ENCODE peak calls at places on chromosomes 4 and X, in seven cellular contexts. N is nephron progenitor cell; F is stimulated activated CD4-positive, alpha-beta T cell treated with anti-CD3 and anti-CD28 coated beads, Interleukin-2, amount 100 ng/mL, for 4 hours; Y is GM13977; G is activated CD4-positive, alpha-beta T cell treated with anti-CD3 and anti-CD28 coated beads for 1 hour; S is GM10248; A is amniotic epithelial cell. Z is an unnamed sample.

GRCh38 chr4:179843370-179843769 is 2399.8 kb upstream of the TENM3 start:
- DNase-seq in N (no peak), F (no peak), Y (no peak), G (no peak), S (no peak), A (no peak), Z (no peak)

GRCh38 chr4:122552898-122553297 is 68.0 kb downstream of the IL21 start:
- DNase-seq in N (no peak), F (peak), Y (no peak), G (no peak), S (no peak), A (no peak), Z (no peak)

GRCh38 chr4:89661490-89661889 is 175.5 kb downstream of the SNCA start:
- DNase-seq in N (no peak), F (no peak), Y (no peak), G (no peak), S (no peak), A (peak), Z (no peak)

GRCh38 chr4:3369781-3370660 is 71.7 kb upstream of the HGFAC start:
- DNase-seq in N (no peak), F (no peak), Y (no peak), G (no peak), S (peak), A (peak), Z (peak)

GRCh38 chr4:108398326-108398725 is 222.1 kb upstream of the RPL34 start:
- DNase-seq in N (no peak), F (no peak), Y (no peak), G (no peak), S (no peak), A (no peak), Z (no peak)

GRCh38 chrX:10568428-10568827 is 52.0 kb downstream of the MID1 start:
- DNase-seq in N (no peak), F (no peak), Y (no peak), G (no peak), S (no peak), A (no peak), Z (no peak)

GRCh38 chrX:102339312-102340298 is 92.6 kb downstream of the NXF2 start:
- DNase-seq in N (no peak), F (no peak), Y (no peak), G (no peak), S (no peak), A (no peak), Z (peak)

GRCh38 chr4:23324291-23324690 is 565.6 kb downstream of the PPARGC1A start:
- DNase-seq in N (no peak), F (no peak), Y (no peak), G (no peak), S (no peak), A (peak), Z (no peak)

GRCh38 chrX:24990585-24990984 is 25.2 kb downstream of the ARX start:
- DNase-seq in N (no peak), F (no peak), Y (no peak), G (no peak), S (no peak), A (no peak), Z (no peak)

GRCh38 chr4:72505314-72505744 is 63.7 kb downstream of the ADAMTS3 start:
- DNase-seq in N (peak), F (no peak), Y (peak), G (no peak), S (peak), A (peak), Z (peak)

GRCh38 chrX:31499120-31499519 is 427.3 kb upstream of the FTHL17 start:
- DNase-seq in N (no peak), F (no peak), Y (no peak), G (no peak), S (no peak), A (peak), Z (no peak)

GRCh38 chr4:140012688-140013087 is 141.3 kb downstream of the MAML3 start:
- DNase-seq in N (peak), F (peak), Y (peak), G (peak), S (no peak), A (peak), Z (peak)

GRCh38 chr4:163164110-163164509 is 2.6 kb downstream of the NAF1 start:
- DNase-seq in N (no peak), F (no peak), Y (no peak), G (no peak), S (no peak), A (no peak), Z (no peak)

GRCh38 chr4:140789752-140790151 is 33.6 kb upstream of the TBC1D9 start:
- DNase-seq in N (no peak), F (no peak), Y (peak), G (no peak), S (peak), A (no peak), Z (no peak)

GRCh38 chrX:16250296-16250695 is 83.0 kb downstream of the MAGEB17 start:
- DNase-seq in N (no peak), F (no peak), Y (no peak), G (no peak), S (no peak), A (no peak), Z (no peak)

GRCh38 chrX:14964500-14964899 is 91.3 kb downstream of the MOSPD2 start:
- DNase-seq in N (no peak), F (no peak), Y (no peak), G (no peak), S (no peak), A (peak), Z (no peak)

GRCh38 chrX:139881130-139881529 is 51.7 kb downstream of the ATP11C start:
- DNase-seq in N (no peak), F (no peak), Y (no peak), G (no peak), S (no peak), A (peak), Z (no peak)

GRCh38 chrX:17606211-17606610 is 131.1 kb upstream of the SCML1 start:
- DNase-seq in N (no peak), F (no peak), Y (no peak), G (no peak), S (no peak), A (no peak), Z (no peak)

GRCh38 chr4:3452376-3452775 is 10.6 kb downstream of the HGFAC start:
- DNase-seq in N (no peak), F (no peak), Y (no peak), G (no peak), S (no peak), A (no peak), Z (no peak)

GRCh38 chr4:10203851-10204250 is 87.3 kb upstream of the WDR1 start:
- DNase-seq in N (no peak), F (no peak), Y (no peak), G (no peak), S (no peak), A (no peak), Z (no peak)

GRCh38 chr4:17490575-17491059 is 21.3 kb downstream of the QDPR start:
- DNase-seq in N (no peak), F (no peak), Y (no peak), G (no peak), S (no peak), A (no peak), Z (no peak)

GRCh38 chr4:166174717-166175510 is 301.9 kb downstream of the TLL1 start:
- DNase-seq in N (no peak), F (no peak), Y (no peak), G (no peak), S (no peak), A (peak), Z (no peak)

GRCh38 chr4:121181493-121181892 is 17.4 kb upstream of the TNIP3 start:
- DNase-seq in N (no peak), F (no peak), Y (no peak), G (no peak), S (no peak), A (no peak), Z (no peak)

GRCh38 chr4:75180790-75181776 is 248.2 kb downstream of the PARM1 start:
- DNase-seq in N (no peak), F (no peak), Y (no peak), G (no peak), S (peak), A (no peak), Z (peak)

GRCh38 chr4:146488495-146489174 is 33.1 kb downstream of the SLC10A7 start:
- DNase-seq in N (no peak), F (no peak), Y (no peak), G (no peak), S (no peak), A (peak), Z (peak)

GRCh38 chr4:113773756-113774155 is 12.2 kb upstream of the CAMK2D start:
- DNase-seq in N (no peak), F (no peak), Y (no peak), G (no peak), S (no peak), A (no peak), Z (no peak)

GRCh38 chrX:151359341-151359740 is 37.7 kb upstream of the VMA21 start:
- DNase-seq in N (no peak), F (no peak), Y (no peak), G (no peak), S (no peak), A (no peak), Z (no peak)

GRCh38 chr4:116180056-116180690 is 905.2 kb downstream of the TRAM1L1 start:
- DNase-seq in N (no peak), F (no peak), Y (peak), G (no peak), S (peak), A (peak), Z (no peak)

GRCh38 chr4:184747034-184747830 is 13.3 kb upstream of the CENPU start:
- DNase-seq in N (no peak), F (no peak), Y (no peak), G (no peak), S (no peak), A (no peak), Z (peak)

GRCh38 chr4:115580901-115581300 is 467.5 kb upstream of the NDST4 start:
- DNase-seq in N (no peak), F (no peak), Y (no peak), G (no peak), S (no peak), A (no peak), Z (no peak)

GRCh38 chr4:182137343-182137742 is 105.9 kb upstream of the TENM3 start:
- DNase-seq in N (no peak), F (no peak), Y (no peak), G (no peak), S (no peak), A (no peak), Z (no peak)

GRCh38 chrX:41895826-41896225 is 27.5 kb downstream of the CASK start:
- DNase-seq in N (no peak), F (no peak), Y (no peak), G (no peak), S (no peak), A (no peak), Z (no peak)

GRCh38 chr4:14196141-14196540 is 568.6 kb upstream of the BOD1L1 start:
- DNase-seq in N (peak), F (no peak), Y (no peak), G (no peak), S (no peak), A (peak), Z (peak)

GRCh38 chr4:5365071-5366008 is 314.1 kb downstream of the STK32B start:
- DNase-seq in N (no peak), F (no peak), Y (no peak), G (no peak), S (no peak), A (peak), Z (no peak)

GRCh38 chrX:85113746-85114145 is 110.1 kb downstream of the APOOL start:
- DNase-seq in N (no peak), F (no peak), Y (no peak), G (no peak), S (no peak), A (no peak), Z (no peak)

GRCh38 chrX:140765043-140765784 is 55.7 kb downstream of the LINC00632 start:
- DNase-seq in N (peak), F (no peak), Y (no peak), G (no peak), S (no peak), A (peak), Z (no peak)

GRCh38 chr4:94548571-94548970 is 96.8 kb downstream of the PDLIM5 start:
- DNase-seq in N (no peak), F (no peak), Y (no peak), G (no peak), S (no peak), A (peak), Z (no peak)

GRCh38 chr4:17336986-17337385 is 174.9 kb downstream of the QDPR start:
- DNase-seq in N (no peak), F (no peak), Y (no peak), G (no peak), S (no peak), A (no peak), Z (no peak)

GRCh38 chr4:80798082-80798481 is 232.4 kb upstream of the BMP3 start:
- DNase-seq in N (no peak), F (no peak), Y (no peak), G (no peak), S (no peak), A (no peak), Z (no peak)